ENCODE peak calls at places on chromosomes 5 and 9, in four cellular contexts. Z, G, F and H are unnamed samples.

GRCh38 chr9:111969061-111969460 is 72.4 kb downstream of the UGCG start:
- DNase-seq in Z (no peak), G (no peak), F (no peak), H (no peak)

GRCh38 chr9:110744753-110745522 is 76.3 kb downstream of the MUSK start:
- DNase-seq in Z (no peak), G (peak), F (peak), H (peak)

GRCh38 chr9:127233582-127234350 is 30.8 kb upstream of the GARNL3 start:
- DNase-seq in Z (no peak), G (no peak), F (no peak), H (no peak)

GRCh38 chr9:120388000-120388855 is 191.7 kb downstream of the CDK5RAP2 start:
- DNase-seq in Z (no peak), G (no peak), F (no peak), H (no peak)

GRCh38 chr9:118630079-118630478 is 739.2 kb downstream of the BRINP1 start:
- DNase-seq in Z (no peak), G (no peak), F (no peak), H (no peak)

GRCh38 chr9:97560154-97560553 is 58.7 kb downstream of the TMOD1 start:
- DNase-seq in Z (no peak), G (no peak), F (no peak), H (no peak)

GRCh38 chr5:174837919-174838902 is 113.8 kb downstream of the MSX2 start:
- DNase-seq in Z (no peak), G (peak), F (no peak), H (no peak)

GRCh38 chr9:98074119-98074990 is 17.8 kb downstream of the NANS start:
- DNase-seq in Z (peak), G (no peak), F (peak), H (peak)

GRCh38 chr9:5587024-5587423 is 41.9 kb upstream of the RIC1 start:
- DNase-seq in Z (no peak), G (no peak), F (peak), H (no peak)

GRCh38 chr9:29958469-29958868 is 2385.2 kb upstream of the C9orf72 start:
- DNase-seq in Z (no peak), G (no peak), F (no peak), H (no peak)

GRCh38 chr5:148491793-148492184 is 108.0 kb downstream of the FBXO38 start:
- DNase-seq in Z (no peak), G (no peak), F (no peak), H (no peak)

GRCh38 chr9:138099803-138100598 is 222.4 kb downstream of the CACNA1B start:
- DNase-seq in Z (no peak), G (no peak), F (no peak), H (no peak)

GRCh38 chr9:94801685-94802084 is 75.2 kb downstream of the AOPEP start:
- DNase-seq in Z (no peak), G (no peak), F (no peak), H (no peak)

GRCh38 chr9:89879276-89879675 is 274.5 kb downstream of the GADD45G start:
- DNase-seq in Z (no peak), G (peak), F (no peak), H (no peak)

GRCh38 chr5:57780306-57780958 is 297.8 kb upstream of the ACTBL2 start:
- DNase-seq in Z (no peak), G (no peak), F (no peak), H (no peak)

GRCh38 chr5:395156-395920 is 47.6 kb upstream of the EXOC3 start:
- DNase-seq in Z (no peak), G (peak), F (peak), H (peak)

GRCh38 chr5:76331139-76331538 is 71.9 kb upstream of the IQGAP2 start:
- DNase-seq in Z (no peak), G (no peak), F (no peak), H (no peak)

GRCh38 chr5:150137168-150137957 is 18.3 kb downstream of the PDGFRB start:
- DNase-seq in Z (no peak), G (no peak), F (no peak), H (no peak)

GRCh38 chr5:95730730-95731570 is at the start of gene RHOBTB3:
- DNase-seq in Z (peak), G (peak), F (peak), H (peak)

GRCh38 chr9:123339666-123340414 is 16.2 kb upstream of the CRB2 start:
- DNase-seq in Z (no peak), G (no peak), F (no peak), H (no peak)

GRCh38 chr5:158302029-158302428 is 443.1 kb upstream of the CLINT1 start:
- DNase-seq in Z (no peak), G (no peak), F (no peak), H (no peak)

GRCh38 chr5:11560915-11561697 is 343.1 kb downstream of the CTNND2 start:
- DNase-seq in Z (no peak), G (no peak), F (no peak), H (no peak)

GRCh38 chr5:112367400-112367799 is 51.7 kb downstream of the EPB41L4A start:
- DNase-seq in Z (no peak), G (no peak), F (no peak), H (no peak)

GRCh38 chr9:80957806-80958205 is 731.5 kb downstream of the TLE1 start:
- DNase-seq in Z (no peak), G (no peak), F (no peak), H (no peak)

GRCh38 chr9:113184089-113184488 is 33.3 kb downstream of the SLC31A2 start:
- DNase-seq in Z (no peak), G (no peak), F (no peak), H (no peak)

GRCh38 chr5:43000198-43000840 is 39.8 kb downstream of the ANXA2R start:
- DNase-seq in Z (no peak), G (no peak), F (no peak), H (no peak)

GRCh38 chr5:160385496-160385895 is 14.4 kb downstream of the FAM200C start:
- DNase-seq in Z (no peak), G (no peak), F (no peak), H (no peak)

GRCh38 chr9:17721954-17722353 is 143.1 kb downstream of the SH3GL2 start:
- DNase-seq in Z (no peak), G (no peak), F (no peak), H (no peak)

GRCh38 chr9:8855046-8855445 is 1055.5 kb upstream of the DMAC1 start:
- DNase-seq in Z (no peak), G (no peak), F (no peak), H (no peak)

GRCh38 chr9:18037981-18038380 is 436.0 kb upstream of the ADAMTSL1 start:
- DNase-seq in Z (no peak), G (no peak), F (no peak), H (no peak)

GRCh38 chr9:78132688-78133033 is 101.0 kb upstream of the GNAQ start:
- DNase-seq in Z (no peak), G (no peak), F (no peak), H (no peak)

GRCh38 chr9:109270971-109271900 is 49.6 kb downstream of the EPB41L4B start:
- DNase-seq in Z (no peak), G (no peak), F (no peak), H (no peak)

GRCh38 chr5:53712327-53712726 is 151.9 kb downstream of the NDUFS4 start:
- DNase-seq in Z (no peak), G (no peak), F (no peak), H (no peak)

GRCh38 chr9:70112981-70113380 is 69.3 kb downstream of the MAMDC2 start:
- DNase-seq in Z (no peak), G (no peak), F (no peak), H (no peak)

GRCh38 chr5:28737682-28738081 is 1699.3 kb upstream of the CDH9 start:
- DNase-seq in Z (no peak), G (no peak), F (no peak), H (no peak)

GRCh38 chr5:153660919-153661318 is 170.4 kb downstream of the GRIA1 start:
- DNase-seq in Z (no peak), G (no peak), F (no peak), H (no peak)

GRCh38 chr9:88783613-88784230 is 207.5 kb upstream of the S1PR3 start:
- DNase-seq in Z (no peak), G (no peak), F (no peak), H (no peak)